ENCODE peak calls at places on chromosome 9, in five cellular contexts. N, F, A, X and K are unnamed samples.

GRCh38 chr9:16247188-16247875 is 623.1 kb downstream of the BNC2 start:
- DNase-seq in A (no peak), N (no peak), F (peak), X (peak), K (no peak)

GRCh38 chr9:123373447-123373923 is 17.5 kb downstream of the CRB2 start:
- DNase-seq in F (no peak), X (no peak), A (no peak), N (no peak), K (no peak)

GRCh38 chr9:134691695-134692572 is 50.3 kb downstream of the COL5A1 start:
- DNase-seq in N (no peak), F (no peak), A (no peak), X (no peak), K (no peak)

GRCh38 chr9:77939149-77939668 is 92.4 kb downstream of the GNAQ start:
- DNase-seq in X (no peak), A (no peak), F (peak), N (no peak), K (no peak)

GRCh38 chr9:124941689-124942561 is 1.0 kb upstream of the GOLGA1 start:
- DNase-seq in A (peak), F (peak), X (peak), N (peak), K (no peak)

GRCh38 chr9:127557466-127557869 is 54.6 kb upstream of the STXBP1 start:
- DNase-seq in A (no peak), N (no peak), X (peak), F (no peak), K (no peak)

GRCh38 chr9:18478517-18479361 is 4.8 kb downstream of the ADAMTSL1 start:
- DNase-seq in A (no peak), N (no peak), F (peak), X (peak), K (no peak)

GRCh38 chr9:104850771-104851170 is 77.2 kb downstream of the ABCA1 start:
- DNase-seq in X (no peak), F (no peak), A (no peak), N (no peak), K (no peak)

GRCh38 chr9:35736201-35736633 is 3.8 kb downstream of the CREB3 start:
- DNase-seq in F (peak), X (peak), A (peak), N (no peak), K (no peak)